ENCODE peak calls at places on chromosome 11, in nine cellular contexts. C, L, N, G, U, S, D, H and B are unnamed samples. For H3K27me3 and H3K4me1, the result is how much of the 10 kb centered on the place peaks cover.

GRCh38 chr11:129695543-129696308 is 119.9 kb upstream of the TMEM45B start:
- DNase-seq in C (peak), L (peak), N (peak), G (peak), U (peak), S (peak), D (peak), H (no peak), B (no peak)

GRCh38 chr11:32893947-32894827 is 1.6 kb downstream of the QSER1 start:
- DNase-seq in C (peak), L (peak), N (peak), G (no peak), U (no peak), S (no peak), D (peak), H (no peak), B (peak)

GRCh38 chr11:7303146-7303545 is 51.4 kb downstream of the SYT9 start:
- DNase-seq in C (no peak), L (no peak), N (no peak), G (no peak), U (no peak), S (no peak), D (no peak), H (no peak), B (no peak)

GRCh38 chr11:316031-316701 is 2.3 kb downstream of the IFITM1 start:
- DNase-seq in C (no peak), L (no peak), N (no peak), G (no peak), U (peak), S (no peak), D (no peak), H (peak), B (peak)

GRCh38 chr11:58406774-58407173 is at the start of gene OR5B3:
- DNase-seq in C (no peak), L (no peak), N (no peak), G (no peak), U (no peak), S (no peak), D (no peak), H (no peak), B (no peak)

GRCh38 chr11:21806508-21806907 is 386.4 kb upstream of the ANO5 start:
- DNase-seq in C (no peak), L (no peak), N (no peak), G (no peak), U (no peak), S (no peak), D (no peak), H (no peak), B (no peak)

GRCh38 chr11:75626692-75627536 is 41.9 kb downstream of the MAP6 start:
- DNase-seq in C (no peak), L (no peak), N (no peak), G (no peak), U (no peak), S (no peak), D (no peak), H (no peak), B (no peak)

GRCh38 chr11:111522426-111522825 is 7.8 kb downstream of the HOATZ start:
- DNase-seq in C (no peak), L (no peak), N (no peak), G (no peak), U (no peak), S (no peak), D (no peak), H (no peak), B (no peak)

GRCh38 chr11:8329961-8330361 is 66.3 kb upstream of the LMO1 start:
- DNase-seq in C (no peak), L (no peak), N (no peak), G (no peak), U (no peak), S (no peak), D (no peak), H (no peak), B (no peak)

GRCh38 chr11:17185938-17186337 is 21.8 kb downstream of the PIK3C2A start:
- DNase-seq in C (no peak), L (no peak), N (no peak), G (no peak), U (no peak), S (no peak), D (no peak), H (no peak), B (no peak)

GRCh38 chr11:2647167-2647566 is 52.6 kb downstream of the KCNQ1OT1 start:
- DNase-seq in C (no peak), L (no peak), N (no peak), G (no peak), U (no peak), S (no peak), D (no peak), H (no peak), B (no peak)

GRCh38 chr11:118615282-118615979 is 8.0 kb downstream of the PHLDB1 start:
- DNase-seq in C (no peak), L (peak), N (peak), G (peak), U (peak), S (no peak), D (no peak), H (no peak), B (no peak)

GRCh38 chr11:112363527-112363926 is 102.9 kb upstream of the PLET1 start:
- DNase-seq in C (no peak), L (no peak), N (no peak), G (no peak), U (no peak), S (no peak), D (no peak), H (no peak), B (no peak)

GRCh38 chr11:35390737-35391682 is 28.3 kb downstream of the SLC1A2 start:
- DNase-seq in C (peak), L (no peak), N (peak), G (no peak), U (no peak), S (peak), D (peak), H (no peak), B (no peak)

GRCh38 chr11:44711772-44712608 is 14.8 kb upstream of the TSPAN18 start:
- DNase-seq in C (no peak), L (no peak), N (no peak), G (no peak), U (no peak), S (no peak), D (no peak), H (no peak), B (no peak)

GRCh38 chr11:30016588-30017363 is at the start of gene KCNA4:
- DNase-seq in C (no peak), L (peak), N (no peak), G (no peak), U (no peak), S (no peak), D (no peak), H (no peak), B (no peak)

GRCh38 chr11:16126361-16126760 is 230.0 kb downstream of the SOX6 start:
- DNase-seq in C (peak), L (no peak), N (no peak), G (no peak), U (no peak), S (no peak), D (no peak), H (no peak), B (no peak)

GRCh38 chr11:14114786-14115185 is 152.3 kb downstream of the SPON1 start:
- DNase-seq in C (no peak), L (no peak), N (no peak), G (no peak), U (no peak), S (no peak), D (no peak), H (no peak), B (no peak)

GRCh38 chr11:125233116-125233515 is 68.6 kb downstream of the PKNOX2 start:
- DNase-seq in C (no peak), L (no peak), N (no peak), G (no peak), U (no peak), S (no peak), D (no peak), H (no peak), B (no peak)

GRCh38 chr11:106697058-106697457 is 321.2 kb downstream of the GUCY1A2 start:
- DNase-seq in C (peak), L (no peak), N (no peak), G (no peak), U (no peak), S (no peak), D (no peak), H (no peak), B (no peak)

GRCh38 chr11:64870176-64870892 is 8.1 kb downstream of the EHD1 start:
- DNase-seq in C (peak), L (no peak), N (peak), G (no peak), U (no peak), S (no peak), D (no peak), H (peak), B (no peak)

GRCh38 chr11:97332271-97332670 is 942.5 kb downstream of the JRKL start:
- DNase-seq in C (no peak), L (no peak), N (no peak), G (no peak), U (no peak), S (no peak), D (no peak), H (no peak), B (no peak)

GRCh38 chr11:113896156-113896879 is 8.3 kb upstream of the HTR3B start:
- DNase-seq in C (no peak), L (no peak), N (no peak), G (no peak), U (no peak), S (peak), D (peak), H (no peak), B (peak)

GRCh38 chr11:81165164-81165563 is 1568.5 kb downstream of the FAM181B start:
- DNase-seq in C (no peak), L (no peak), N (no peak), G (no peak), U (no peak), S (no peak), D (no peak), H (no peak), B (no peak)

GRCh38 chr11:8828580-8829358 is 82.2 kb upstream of the AKIP1 start:
- DNase-seq in C (no peak), L (no peak), N (no peak), G (no peak), U (no peak), S (no peak), D (no peak), H (no peak), B (no peak)

GRCh38 chr11:41398175-41398574 is 61.3 kb downstream of the LRRC4C start:
- DNase-seq in C (no peak), L (no peak), N (no peak), G (no peak), U (no peak), S (no peak), D (no peak), H (no peak), B (no peak)

GRCh38 chr11:17369094-17369493 is 17.5 kb downstream of the NCR3LG1 start:
- DNase-seq in C (no peak), L (no peak), N (no peak), G (no peak), U (no peak), S (no peak), D (no peak), H (no peak), B (no peak)

GRCh38 chr11:128207861-128208321 is 379.5 kb downstream of the ETS1 start:
- DNase-seq in C (peak), L (no peak), N (peak), G (no peak), U (no peak), S (no peak), D (no peak), H (no peak), B (no peak)

GRCh38 chr11:460331-461199 is 10.5 kb downstream of the PTDSS2 start:
- DNase-seq in C (no peak), L (no peak), N (peak), G (no peak), U (no peak), S (no peak), D (no peak), H (no peak), B (no peak)

GRCh38 chr11:114080219-114080618 is 20.7 kb downstream of the ZBTB16 start:
- DNase-seq in C (no peak), L (no peak), N (no peak), G (no peak), U (peak), S (no peak), D (no peak), H (no peak), B (no peak)

GRCh38 chr11:100561325-100561724 is 125.8 kb upstream of the ARHGAP42 start:
- DNase-seq in C (no peak), L (no peak), N (no peak), G (no peak), U (no peak), S (no peak), D (no peak), H (no peak), B (no peak)

GRCh38 chr11:18248561-18248960 is at the start of gene SAA2:
- DNase-seq in C (peak), L (no peak), N (no peak), G (no peak), U (no peak), S (no peak), D (no peak), H (no peak), B (no peak)

DNA sequence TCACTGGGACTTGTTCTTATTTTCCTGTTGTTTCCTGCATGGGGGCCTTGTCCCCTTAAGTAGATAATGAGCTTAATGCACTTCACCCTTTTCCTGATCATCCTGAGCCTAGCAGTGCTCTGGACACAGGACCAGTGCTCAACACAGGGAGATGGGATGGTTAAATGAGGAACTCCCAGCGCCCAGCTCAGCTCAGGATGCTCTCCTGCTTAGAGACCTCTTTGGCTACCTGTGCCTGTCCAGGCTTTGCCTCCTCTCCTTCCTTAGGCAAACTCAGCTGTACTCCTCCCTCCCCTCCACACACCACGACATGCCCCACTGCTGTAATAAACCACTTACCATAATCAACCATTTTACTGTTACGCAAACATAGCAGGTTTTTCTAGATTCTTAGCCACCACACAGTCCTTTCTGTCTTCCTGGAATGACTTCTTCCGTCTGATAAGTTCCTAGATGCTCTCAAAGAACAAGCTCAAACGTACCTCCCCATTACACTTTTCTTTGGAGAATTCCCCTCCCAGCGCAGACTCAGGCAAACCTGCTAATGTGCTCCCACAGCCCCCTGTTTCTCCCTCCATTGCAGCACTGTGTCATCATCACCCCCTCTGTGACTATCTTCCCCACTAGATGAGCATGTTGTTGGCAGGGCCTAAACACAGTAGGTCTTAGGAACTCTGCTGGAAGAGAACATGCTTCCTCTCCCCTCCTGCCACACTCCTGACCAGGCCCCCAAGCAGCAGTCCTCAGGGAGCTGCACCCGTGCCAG is 113.6 kb downstream of the MICAL2 start:
- DNase-seq in C (peak), L (no peak), N (peak), G (no peak), U (no peak), S (no peak), D (no peak), H (no peak), B (no peak)
- H3K4me3 ChIP-seq in C (no peak), L (no peak), N (peak), G (no peak), U (peak), S (no peak), D (no peak), H (no peak), B (no peak)

GRCh38 chr11:26283852-26284421 is 48.0 kb upstream of the ANO3 start:
- DNase-seq in C (no peak), L (no peak), N (no peak), G (no peak), U (no peak), S (no peak), D (no peak), H (no peak), B (no peak)
- H3K27me3 ChIP-seq in C (under half), L (under half), N (under half), G (under half), U (under half), S (under half), D (under half), H (under half), B (under half)

DNA sequence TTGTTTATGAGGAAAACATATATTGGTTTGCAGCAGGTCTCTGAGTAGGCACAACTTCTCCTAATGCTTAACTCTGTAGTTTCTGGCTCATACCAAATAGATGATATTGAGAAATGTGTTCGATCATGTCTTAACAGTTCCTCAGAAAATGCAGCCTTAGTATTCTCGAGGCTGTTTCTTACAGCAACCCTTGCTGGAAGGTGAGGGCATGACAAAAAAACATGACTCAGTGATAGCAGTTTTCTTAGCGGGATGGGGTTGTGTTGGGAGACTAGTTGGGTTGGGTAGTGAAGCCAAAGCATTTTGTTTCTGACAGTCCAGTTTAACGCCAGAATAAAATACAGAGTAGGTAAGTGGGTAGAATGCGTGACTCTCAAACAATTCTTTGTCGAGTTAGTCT is 94.7 kb upstream of the PARVA start:
- DNase-seq in C (peak), L (no peak), N (no peak), G (no peak), U (no peak), S (no peak), D (no peak), H (no peak), B (no peak)
- H3K4me1 ChIP-seq in C (half or more), L (under half), N (under half), G (under half), U (under half), S (half or more), D (under half), H (under half), B (under half)

GRCh38 chr11:66328307-66329144 is 7.7 kb downstream of the RIN1 start:
- DNase-seq in C (peak), L (peak), N (peak), G (peak), U (peak), S (peak), D (peak), H (peak), B (peak)
- H3K4me3 ChIP-seq in C (no peak), L (no peak), N (no peak), G (no peak), U (peak), S (peak), D (peak), H (no peak), B (no peak)

DNA sequence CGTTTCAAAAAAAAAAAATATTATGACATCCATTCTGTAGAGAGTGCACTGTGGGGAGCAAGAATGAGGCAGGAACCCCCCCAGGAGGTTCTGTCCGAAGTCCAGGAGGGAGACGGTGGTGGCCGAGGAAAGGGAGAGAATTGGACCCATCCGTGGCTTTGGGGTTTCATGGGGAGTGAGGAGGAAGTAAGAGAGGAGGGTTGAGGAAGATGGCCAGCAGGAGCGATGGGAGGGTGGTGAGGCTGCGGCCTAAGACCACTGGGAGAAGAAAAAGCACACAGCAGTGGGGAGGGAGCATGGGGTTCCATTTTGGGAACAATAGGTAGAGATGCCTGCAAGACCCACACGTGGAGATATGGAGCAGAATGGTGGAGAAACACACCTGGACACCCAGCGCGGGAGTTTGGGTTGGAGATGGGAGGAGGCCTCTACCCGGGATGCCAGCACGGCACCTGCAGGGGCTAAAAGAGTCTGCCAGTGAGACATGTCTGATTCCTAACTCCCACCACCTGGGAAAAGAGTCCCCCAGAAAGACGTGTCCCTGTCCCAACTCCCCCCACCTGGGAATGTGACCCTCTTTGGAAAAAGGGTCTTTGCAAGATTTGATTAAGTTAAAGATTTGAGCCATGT is 72.5 kb upstream of the SHANK2 start:
- DNase-seq in C (no peak), L (no peak), N (no peak), G (no peak), U (peak), S (no peak), D (no peak), H (peak), B (no peak)
- H3K27me3 ChIP-seq in C (under half), L (under half), N (under half), G (under half), U (under half), S (under half), D (under half), H (under half), B (under half)

GRCh38 chr11:3712274-3712673 is 41.1 kb upstream of the CHRNA10 start:
- DNase-seq in C (no peak), L (no peak), N (no peak), G (no peak), U (no peak), S (no peak), D (no peak), H (no peak), B (no peak)

GRCh38 chr11:3710485-3711259 is 39.5 kb upstream of the CHRNA10 start:
- DNase-seq in C (no peak), L (no peak), N (no peak), G (no peak), U (no peak), S (no peak), D (no peak), H (no peak), B (no peak)

GRCh38 chr11:3707176-3707575 is 36.0 kb upstream of the CHRNA10 start:
- DNase-seq in C (no peak), L (no peak), N (no peak), G (no peak), U (no peak), S (no peak), D (no peak), H (no peak), B (no peak)

GRCh38 chr11:3709977-3710376 is 38.8 kb upstream of the CHRNA10 start:
- DNase-seq in C (peak), L (no peak), N (no peak), G (no peak), U (no peak), S (no peak), D (no peak), H (no peak), B (no peak)
- H3K4me1 ChIP-seq in C (under half), L (under half), N (under half), G (under half), U (under half), S (under half), D (under half), H (under half), B (under half)

DNA sequence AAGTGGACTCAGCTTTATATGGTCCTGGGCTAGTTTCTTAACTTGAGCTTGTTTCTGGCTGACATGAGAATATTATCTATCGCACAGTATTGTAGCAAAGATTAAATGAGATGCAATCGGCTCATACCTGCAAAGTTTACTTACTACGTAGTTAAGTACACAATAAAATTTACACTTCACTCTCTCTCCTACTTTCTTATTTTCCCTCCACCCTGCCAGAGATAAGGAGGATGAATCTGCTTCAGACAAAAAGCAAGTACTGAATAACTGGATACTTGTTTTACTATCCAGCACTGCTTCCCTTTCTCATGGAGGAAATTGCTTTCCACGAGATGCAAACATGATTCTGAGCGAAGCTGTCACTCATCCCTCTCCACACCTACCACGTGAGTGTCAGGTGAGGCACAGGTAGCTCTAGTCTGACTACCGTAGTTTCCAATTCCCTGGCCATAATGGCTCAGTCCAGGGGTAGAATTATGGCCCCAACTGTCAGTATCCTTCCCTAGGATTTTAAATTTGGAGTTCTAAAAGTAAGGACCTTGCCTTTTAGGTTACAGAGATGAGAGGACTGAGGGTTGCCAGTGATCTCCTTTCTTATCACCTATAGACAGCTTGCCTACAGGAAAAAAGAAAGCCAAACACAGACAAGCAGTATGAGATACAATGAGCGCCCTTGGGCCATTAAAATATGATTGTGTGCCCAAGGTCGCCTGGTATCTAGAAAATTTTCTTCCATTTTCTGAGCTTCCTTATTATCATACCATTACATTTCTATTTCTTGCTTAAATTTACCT is 39.8 kb downstream of the GAB2 start:
- DNase-seq in C (no peak), L (no peak), N (no peak), G (no peak), U (no peak), S (no peak), D (no peak), H (no peak), B (no peak)
- H3K4me3 ChIP-seq in C (no peak), L (no peak), N (no peak), G (no peak), U (no peak), S (no peak), D (no peak), H (no peak), B (no peak)